ENCODE peak calls at places on chromosomes 3 and 15, in eight cellular contexts. One of them, this sample, is unnamed.

GRCh38 chr3:30085486-30085885 is 520.9 kb upstream of the TGFBR2 start:
- DNase-seq in stimulated activated CD4-positive, alpha-beta T cell treated with anti-CD3 and anti-CD28 coated beads, Interleukin-2, amount 100 ng/mL, for 48 hours: no peak
- DNase-seq in G401: no peak
- DNase-seq in activated gamma-delta T cell treated with Interleukin-2 at 50 U/mL for 16 hours: no peak
- DNase-seq in NCI-H1105 treated with DMSO at 0.1 percent for 48 hours: no peak
- DNase-seq in activated CD4-positive, alpha-beta T cell treated with anti-CD3 and anti-CD28 coated beads, Interleukin-2, amount 50 U/mL, for 1 hour: no peak
- DNase-seq in NCI-H1436: no peak
- DNase-seq in fibroblast of lung: no peak
- DNase-seq in this sample: no peak

GRCh38 chr3:137420198-137420995 is 343.7 kb upstream of the SOX14 start:
- DNase-seq in stimulated activated CD4-positive, alpha-beta T cell treated with anti-CD3 and anti-CD28 coated beads, Interleukin-2, amount 100 ng/mL, for 48 hours: no peak
- DNase-seq in G401: no peak
- DNase-seq in NCI-H1436: no peak
- DNase-seq in activated CD4-positive, alpha-beta T cell treated with anti-CD3 and anti-CD28 coated beads, Interleukin-2, amount 50 U/mL, for 1 hour: no peak
- DNase-seq in NCI-H1105 treated with DMSO at 0.1 percent for 48 hours: no peak
- DNase-seq in fibroblast of lung: no peak
- DNase-seq in activated gamma-delta T cell treated with Interleukin-2 at 50 U/mL for 16 hours: no peak
- DNase-seq in this sample: no peak

GRCh38 chr15:78394981-78395619 is 42.9 kb upstream of the IREB2 start:
- DNase-seq in activated gamma-delta T cell treated with Interleukin-2 at 50 U/mL for 16 hours: no peak
- DNase-seq in activated CD4-positive, alpha-beta T cell treated with anti-CD3 and anti-CD28 coated beads, Interleukin-2, amount 50 U/mL, for 1 hour: no peak
- DNase-seq in stimulated activated CD4-positive, alpha-beta T cell treated with anti-CD3 and anti-CD28 coated beads, Interleukin-2, amount 100 ng/mL, for 48 hours: no peak
- DNase-seq in fibroblast of lung: no peak
- DNase-seq in NCI-H1436: no peak
- DNase-seq in NCI-H1105 treated with DMSO at 0.1 percent for 48 hours: no peak
- DNase-seq in G401: no peak
- DNase-seq in this sample: no peak

GRCh38 chr15:39774688-39775267 is 7.9 kb downstream of the FSIP1 start:
- DNase-seq in activated CD4-positive, alpha-beta T cell treated with anti-CD3 and anti-CD28 coated beads, Interleukin-2, amount 50 U/mL, for 1 hour: peak
- DNase-seq in NCI-H1436: no peak
- DNase-seq in NCI-H1105 treated with DMSO at 0.1 percent for 48 hours: no peak
- DNase-seq in activated gamma-delta T cell treated with Interleukin-2 at 50 U/mL for 16 hours: peak
- DNase-seq in fibroblast of lung: no peak
- DNase-seq in G401: no peak
- DNase-seq in stimulated activated CD4-positive, alpha-beta T cell treated with anti-CD3 and anti-CD28 coated beads, Interleukin-2, amount 100 ng/mL, for 48 hours: no peak
- DNase-seq in this sample: no peak

GRCh38 chr3:148955544-148956346 is 35.6 kb upstream of the GYG1 start:
- DNase-seq in activated gamma-delta T cell treated with Interleukin-2 at 50 U/mL for 16 hours: no peak
- DNase-seq in G401: peak
- DNase-seq in fibroblast of lung: peak
- DNase-seq in activated CD4-positive, alpha-beta T cell treated with anti-CD3 and anti-CD28 coated beads, Interleukin-2, amount 50 U/mL, for 1 hour: peak
- DNase-seq in NCI-H1436: peak
- DNase-seq in stimulated activated CD4-positive, alpha-beta T cell treated with anti-CD3 and anti-CD28 coated beads, Interleukin-2, amount 100 ng/mL, for 48 hours: no peak
- DNase-seq in NCI-H1105 treated with DMSO at 0.1 percent for 48 hours: peak
- DNase-seq in this sample: peak

GRCh38 chr3:96466441-96466840 is 348.0 kb upstream of the EPHA6 start:
- DNase-seq in G401: no peak
- DNase-seq in NCI-H1105 treated with DMSO at 0.1 percent for 48 hours: no peak
- DNase-seq in fibroblast of lung: no peak
- DNase-seq in activated gamma-delta T cell treated with Interleukin-2 at 50 U/mL for 16 hours: no peak
- DNase-seq in stimulated activated CD4-positive, alpha-beta T cell treated with anti-CD3 and anti-CD28 coated beads, Interleukin-2, amount 100 ng/mL, for 48 hours: no peak
- DNase-seq in activated CD4-positive, alpha-beta T cell treated with anti-CD3 and anti-CD28 coated beads, Interleukin-2, amount 50 U/mL, for 1 hour: no peak
- DNase-seq in NCI-H1436: no peak
- DNase-seq in this sample: no peak

GRCh38 chr3:31196881-31197364 is 302.5 kb upstream of the GADL1 start:
- DNase-seq in NCI-H1105 treated with DMSO at 0.1 percent for 48 hours: no peak
- DNase-seq in NCI-H1436: no peak
- DNase-seq in G401: peak
- DNase-seq in activated gamma-delta T cell treated with Interleukin-2 at 50 U/mL for 16 hours: no peak
- DNase-seq in activated CD4-positive, alpha-beta T cell treated with anti-CD3 and anti-CD28 coated beads, Interleukin-2, amount 50 U/mL, for 1 hour: no peak
- DNase-seq in fibroblast of lung: peak
- DNase-seq in stimulated activated CD4-positive, alpha-beta T cell treated with anti-CD3 and anti-CD28 coated beads, Interleukin-2, amount 100 ng/mL, for 48 hours: no peak
- DNase-seq in this sample: no peak

GRCh38 chr3:25457642-25458419 is 29.8 kb downstream of the RARB start:
- DNase-seq in NCI-H1105 treated with DMSO at 0.1 percent for 48 hours: no peak
- DNase-seq in G401: no peak
- DNase-seq in activated gamma-delta T cell treated with Interleukin-2 at 50 U/mL for 16 hours: no peak
- DNase-seq in NCI-H1436: no peak
- DNase-seq in stimulated activated CD4-positive, alpha-beta T cell treated with anti-CD3 and anti-CD28 coated beads, Interleukin-2, amount 100 ng/mL, for 48 hours: no peak
- DNase-seq in activated CD4-positive, alpha-beta T cell treated with anti-CD3 and anti-CD28 coated beads, Interleukin-2, amount 50 U/mL, for 1 hour: no peak
- DNase-seq in fibroblast of lung: peak
- DNase-seq in this sample: no peak

GRCh38 chr15:34986326-34987181 is 1.5 kb downstream of the ZNF770 start:
- DNase-seq in stimulated activated CD4-positive, alpha-beta T cell treated with anti-CD3 and anti-CD28 coated beads, Interleukin-2, amount 100 ng/mL, for 48 hours: no peak
- DNase-seq in NCI-H1436: no peak
- DNase-seq in activated CD4-positive, alpha-beta T cell treated with anti-CD3 and anti-CD28 coated beads, Interleukin-2, amount 50 U/mL, for 1 hour: no peak
- DNase-seq in fibroblast of lung: no peak
- DNase-seq in G401: no peak
- DNase-seq in activated gamma-delta T cell treated with Interleukin-2 at 50 U/mL for 16 hours: no peak
- DNase-seq in NCI-H1105 treated with DMSO at 0.1 percent for 48 hours: no peak
- DNase-seq in this sample: peak

GRCh38 chr3:55169608-55170010 is 241.8 kb upstream of the LRTM1 start:
- DNase-seq in stimulated activated CD4-positive, alpha-beta T cell treated with anti-CD3 and anti-CD28 coated beads, Interleukin-2, amount 100 ng/mL, for 48 hours: no peak
- DNase-seq in activated CD4-positive, alpha-beta T cell treated with anti-CD3 and anti-CD28 coated beads, Interleukin-2, amount 50 U/mL, for 1 hour: no peak
- DNase-seq in NCI-H1105 treated with DMSO at 0.1 percent for 48 hours: no peak
- DNase-seq in NCI-H1436: no peak
- DNase-seq in fibroblast of lung: peak
- DNase-seq in G401: no peak
- DNase-seq in activated gamma-delta T cell treated with Interleukin-2 at 50 U/mL for 16 hours: no peak
- DNase-seq in this sample: no peak

GRCh38 chr15:48996276-48996675 is 32.6 kb upstream of the SHC4 start:
- DNase-seq in activated gamma-delta T cell treated with Interleukin-2 at 50 U/mL for 16 hours: no peak
- DNase-seq in fibroblast of lung: peak
- DNase-seq in stimulated activated CD4-positive, alpha-beta T cell treated with anti-CD3 and anti-CD28 coated beads, Interleukin-2, amount 100 ng/mL, for 48 hours: no peak
- DNase-seq in activated CD4-positive, alpha-beta T cell treated with anti-CD3 and anti-CD28 coated beads, Interleukin-2, amount 50 U/mL, for 1 hour: no peak
- DNase-seq in NCI-H1105 treated with DMSO at 0.1 percent for 48 hours: no peak
- DNase-seq in NCI-H1436: no peak
- DNase-seq in G401: no peak
- DNase-seq in this sample: no peak

GRCh38 chr3:131390331-131390730 is 8.8 kb downstream of the NUDT16 start:
- DNase-seq in NCI-H1436: no peak
- DNase-seq in stimulated activated CD4-positive, alpha-beta T cell treated with anti-CD3 and anti-CD28 coated beads, Interleukin-2, amount 100 ng/mL, for 48 hours: no peak
- DNase-seq in fibroblast of lung: no peak
- DNase-seq in activated CD4-positive, alpha-beta T cell treated with anti-CD3 and anti-CD28 coated beads, Interleukin-2, amount 50 U/mL, for 1 hour: no peak
- DNase-seq in G401: no peak
- DNase-seq in NCI-H1105 treated with DMSO at 0.1 percent for 48 hours: no peak
- DNase-seq in activated gamma-delta T cell treated with Interleukin-2 at 50 U/mL for 16 hours: no peak
- DNase-seq in this sample: no peak

GRCh38 chr15:72492733-72493132 is 18.6 kb downstream of the ARIH1 start:
- DNase-seq in fibroblast of lung: no peak
- DNase-seq in activated CD4-positive, alpha-beta T cell treated with anti-CD3 and anti-CD28 coated beads, Interleukin-2, amount 50 U/mL, for 1 hour: no peak
- DNase-seq in G401: no peak
- DNase-seq in activated gamma-delta T cell treated with Interleukin-2 at 50 U/mL for 16 hours: no peak
- DNase-seq in NCI-H1105 treated with DMSO at 0.1 percent for 48 hours: no peak
- DNase-seq in stimulated activated CD4-positive, alpha-beta T cell treated with anti-CD3 and anti-CD28 coated beads, Interleukin-2, amount 100 ng/mL, for 48 hours: no peak
- DNase-seq in NCI-H1436: no peak
- DNase-seq in this sample: no peak

GRCh38 chr3:161977063-161977462 is 480.5 kb downstream of the OTOL1 start:
- DNase-seq in NCI-H1436: no peak
- DNase-seq in activated CD4-positive, alpha-beta T cell treated with anti-CD3 and anti-CD28 coated beads, Interleukin-2, amount 50 U/mL, for 1 hour: no peak
- DNase-seq in NCI-H1105 treated with DMSO at 0.1 percent for 48 hours: no peak
- DNase-seq in G401: no peak
- DNase-seq in fibroblast of lung: peak
- DNase-seq in stimulated activated CD4-positive, alpha-beta T cell treated with anti-CD3 and anti-CD28 coated beads, Interleukin-2, amount 100 ng/mL, for 48 hours: no peak
- DNase-seq in activated gamma-delta T cell treated with Interleukin-2 at 50 U/mL for 16 hours: no peak
- DNase-seq in this sample: no peak

GRCh38 chr3:12662593-12663310 is 1.2 kb downstream of the RAF1 start:
- DNase-seq in fibroblast of lung: peak
- DNase-seq in G401: peak
- DNase-seq in NCI-H1436: no peak
- DNase-seq in NCI-H1105 treated with DMSO at 0.1 percent for 48 hours: no peak
- DNase-seq in stimulated activated CD4-positive, alpha-beta T cell treated with anti-CD3 and anti-CD28 coated beads, Interleukin-2, amount 100 ng/mL, for 48 hours: peak
- DNase-seq in activated CD4-positive, alpha-beta T cell treated with anti-CD3 and anti-CD28 coated beads, Interleukin-2, amount 50 U/mL, for 1 hour: peak
- DNase-seq in activated gamma-delta T cell treated with Interleukin-2 at 50 U/mL for 16 hours: peak
- DNase-seq in this sample: peak

GRCh38 chr3:98763814-98764691 is 913 bp downstream of the ST3GAL6 start:
- DNase-seq in activated gamma-delta T cell treated with Interleukin-2 at 50 U/mL for 16 hours: no peak
- DNase-seq in stimulated activated CD4-positive, alpha-beta T cell treated with anti-CD3 and anti-CD28 coated beads, Interleukin-2, amount 100 ng/mL, for 48 hours: no peak
- DNase-seq in G401: no peak
- DNase-seq in activated CD4-positive, alpha-beta T cell treated with anti-CD3 and anti-CD28 coated beads, Interleukin-2, amount 50 U/mL, for 1 hour: no peak
- DNase-seq in NCI-H1436: no peak
- DNase-seq in NCI-H1105 treated with DMSO at 0.1 percent for 48 hours: no peak
- DNase-seq in fibroblast of lung: no peak
- DNase-seq in this sample: no peak

GRCh38 chr3:137012097-137012501 is 54.3 kb downstream of the IL20RB start:
- DNase-seq in activated gamma-delta T cell treated with Interleukin-2 at 50 U/mL for 16 hours: no peak
- DNase-seq in NCI-H1436: no peak
- DNase-seq in activated CD4-positive, alpha-beta T cell treated with anti-CD3 and anti-CD28 coated beads, Interleukin-2, amount 50 U/mL, for 1 hour: no peak
- DNase-seq in stimulated activated CD4-positive, alpha-beta T cell treated with anti-CD3 and anti-CD28 coated beads, Interleukin-2, amount 100 ng/mL, for 48 hours: no peak
- DNase-seq in G401: no peak
- DNase-seq in fibroblast of lung: peak
- DNase-seq in NCI-H1105 treated with DMSO at 0.1 percent for 48 hours: no peak
- DNase-seq in this sample: no peak

GRCh38 chr3:134350861-134351311 is 23.4 kb downstream of the AMOTL2 start:
- DNase-seq in fibroblast of lung: no peak
- DNase-seq in activated CD4-positive, alpha-beta T cell treated with anti-CD3 and anti-CD28 coated beads, Interleukin-2, amount 50 U/mL, for 1 hour: no peak
- DNase-seq in activated gamma-delta T cell treated with Interleukin-2 at 50 U/mL for 16 hours: no peak
- DNase-seq in NCI-H1436: no peak
- DNase-seq in stimulated activated CD4-positive, alpha-beta T cell treated with anti-CD3 and anti-CD28 coated beads, Interleukin-2, amount 100 ng/mL, for 48 hours: no peak
- DNase-seq in NCI-H1105 treated with DMSO at 0.1 percent for 48 hours: no peak
- DNase-seq in G401: peak
- DNase-seq in this sample: no peak

GRCh38 chr3:5194801-5195509 is 7.4 kb downstream of the EDEM1 start:
- DNase-seq in activated CD4-positive, alpha-beta T cell treated with anti-CD3 and anti-CD28 coated beads, Interleukin-2, amount 50 U/mL, for 1 hour: no peak
- DNase-seq in NCI-H1436: no peak
- DNase-seq in activated gamma-delta T cell treated with Interleukin-2 at 50 U/mL for 16 hours: peak
- DNase-seq in stimulated activated CD4-positive, alpha-beta T cell treated with anti-CD3 and anti-CD28 coated beads, Interleukin-2, amount 100 ng/mL, for 48 hours: no peak
- DNase-seq in G401: no peak
- DNase-seq in fibroblast of lung: peak
- DNase-seq in NCI-H1105 treated with DMSO at 0.1 percent for 48 hours: no peak
- DNase-seq in this sample: peak

GRCh38 chr15:78749831-78750230 is 61.4 kb downstream of the ADAMTS7 start:
- DNase-seq in NCI-H1105 treated with DMSO at 0.1 percent for 48 hours: no peak
- DNase-seq in activated CD4-positive, alpha-beta T cell treated with anti-CD3 and anti-CD28 coated beads, Interleukin-2, amount 50 U/mL, for 1 hour: no peak
- DNase-seq in NCI-H1436: no peak
- DNase-seq in activated gamma-delta T cell treated with Interleukin-2 at 50 U/mL for 16 hours: no peak
- DNase-seq in fibroblast of lung: no peak
- DNase-seq in stimulated activated CD4-positive, alpha-beta T cell treated with anti-CD3 and anti-CD28 coated beads, Interleukin-2, amount 100 ng/mL, for 48 hours: no peak
- DNase-seq in G401: no peak
- DNase-seq in this sample: no peak

GRCh38 chr3:94066829-94067470 is 4.1 kb downstream of the NSUN3 start:
- DNase-seq in activated CD4-positive, alpha-beta T cell treated with anti-CD3 and anti-CD28 coated beads, Interleukin-2, amount 50 U/mL, for 1 hour: no peak
- DNase-seq in G401: no peak
- DNase-seq in stimulated activated CD4-positive, alpha-beta T cell treated with anti-CD3 and anti-CD28 coated beads, Interleukin-2, amount 100 ng/mL, for 48 hours: no peak
- DNase-seq in NCI-H1105 treated with DMSO at 0.1 percent for 48 hours: no peak
- DNase-seq in fibroblast of lung: no peak
- DNase-seq in activated gamma-delta T cell treated with Interleukin-2 at 50 U/mL for 16 hours: no peak
- DNase-seq in NCI-H1436: no peak
- DNase-seq in this sample: no peak

GRCh38 chr3:80445053-80445452 is 677.3 kb upstream of the ROBO1 start:
- DNase-seq in stimulated activated CD4-positive, alpha-beta T cell treated with anti-CD3 and anti-CD28 coated beads, Interleukin-2, amount 100 ng/mL, for 48 hours: no peak
- DNase-seq in fibroblast of lung: no peak
- DNase-seq in activated gamma-delta T cell treated with Interleukin-2 at 50 U/mL for 16 hours: no peak
- DNase-seq in NCI-H1105 treated with DMSO at 0.1 percent for 48 hours: no peak
- DNase-seq in activated CD4-positive, alpha-beta T cell treated with anti-CD3 and anti-CD28 coated beads, Interleukin-2, amount 50 U/mL, for 1 hour: no peak
- DNase-seq in NCI-H1436: no peak
- DNase-seq in G401: no peak
- DNase-seq in this sample: no peak

GRCh38 chr3:130423064-130423463 is 77.6 kb downstream of the COL6A5 start:
- DNase-seq in activated gamma-delta T cell treated with Interleukin-2 at 50 U/mL for 16 hours: no peak
- DNase-seq in NCI-H1105 treated with DMSO at 0.1 percent for 48 hours: no peak
- DNase-seq in activated CD4-positive, alpha-beta T cell treated with anti-CD3 and anti-CD28 coated beads, Interleukin-2, amount 50 U/mL, for 1 hour: no peak
- DNase-seq in NCI-H1436: no peak
- DNase-seq in stimulated activated CD4-positive, alpha-beta T cell treated with anti-CD3 and anti-CD28 coated beads, Interleukin-2, amount 100 ng/mL, for 48 hours: no peak
- DNase-seq in fibroblast of lung: no peak
- DNase-seq in G401: no peak
- DNase-seq in this sample: no peak

GRCh38 chr3:190585771-190586630 is 72.1 kb downstream of the IL1RAP start:
- DNase-seq in activated gamma-delta T cell treated with Interleukin-2 at 50 U/mL for 16 hours: no peak
- DNase-seq in G401: no peak
- DNase-seq in activated CD4-positive, alpha-beta T cell treated with anti-CD3 and anti-CD28 coated beads, Interleukin-2, amount 50 U/mL, for 1 hour: peak
- DNase-seq in NCI-H1436: peak
- DNase-seq in NCI-H1105 treated with DMSO at 0.1 percent for 48 hours: no peak
- DNase-seq in stimulated activated CD4-positive, alpha-beta T cell treated with anti-CD3 and anti-CD28 coated beads, Interleukin-2, amount 100 ng/mL, for 48 hours: peak
- DNase-seq in fibroblast of lung: peak
- DNase-seq in this sample: no peak

GRCh38 chr3:31142139-31142538 is 247.7 kb upstream of the GADL1 start:
- DNase-seq in activated gamma-delta T cell treated with Interleukin-2 at 50 U/mL for 16 hours: no peak
- DNase-seq in stimulated activated CD4-positive, alpha-beta T cell treated with anti-CD3 and anti-CD28 coated beads, Interleukin-2, amount 100 ng/mL, for 48 hours: no peak
- DNase-seq in NCI-H1436: no peak
- DNase-seq in NCI-H1105 treated with DMSO at 0.1 percent for 48 hours: no peak
- DNase-seq in activated CD4-positive, alpha-beta T cell treated with anti-CD3 and anti-CD28 coated beads, Interleukin-2, amount 50 U/mL, for 1 hour: no peak
- DNase-seq in fibroblast of lung: no peak
- DNase-seq in G401: no peak
- DNase-seq in this sample: no peak

GRCh38 chr3:65044401-65044800 is 356.6 kb upstream of the ADAMTS9 start:
- DNase-seq in stimulated activated CD4-positive, alpha-beta T cell treated with anti-CD3 and anti-CD28 coated beads, Interleukin-2, amount 100 ng/mL, for 48 hours: no peak
- DNase-seq in G401: no peak
- DNase-seq in NCI-H1436: no peak
- DNase-seq in activated gamma-delta T cell treated with Interleukin-2 at 50 U/mL for 16 hours: no peak
- DNase-seq in activated CD4-positive, alpha-beta T cell treated with anti-CD3 and anti-CD28 coated beads, Interleukin-2, amount 50 U/mL, for 1 hour: no peak
- DNase-seq in fibroblast of lung: no peak
- DNase-seq in NCI-H1105 treated with DMSO at 0.1 percent for 48 hours: no peak
- DNase-seq in this sample: no peak

GRCh38 chr3:42654331-42655201 is 1.1 kb downstream of the ZBTB47 start:
- DNase-seq in NCI-H1105 treated with DMSO at 0.1 percent for 48 hours: peak
- DNase-seq in G401: peak
- DNase-seq in stimulated activated CD4-positive, alpha-beta T cell treated with anti-CD3 and anti-CD28 coated beads, Interleukin-2, amount 100 ng/mL, for 48 hours: no peak
- DNase-seq in activated CD4-positive, alpha-beta T cell treated with anti-CD3 and anti-CD28 coated beads, Interleukin-2, amount 50 U/mL, for 1 hour: no peak
- DNase-seq in activated gamma-delta T cell treated with Interleukin-2 at 50 U/mL for 16 hours: no peak
- DNase-seq in fibroblast of lung: peak
- DNase-seq in NCI-H1436: no peak
- DNase-seq in this sample: peak

GRCh38 chr3:31533169-31533870 is 595 bp downstream of the STT3B start:
- DNase-seq in NCI-H1105 treated with DMSO at 0.1 percent for 48 hours: peak
- DNase-seq in NCI-H1436: no peak
- DNase-seq in activated gamma-delta T cell treated with Interleukin-2 at 50 U/mL for 16 hours: peak
- DNase-seq in activated CD4-positive, alpha-beta T cell treated with anti-CD3 and anti-CD28 coated beads, Interleukin-2, amount 50 U/mL, for 1 hour: peak
- DNase-seq in stimulated activated CD4-positive, alpha-beta T cell treated with anti-CD3 and anti-CD28 coated beads, Interleukin-2, amount 100 ng/mL, for 48 hours: peak
- DNase-seq in fibroblast of lung: peak
- DNase-seq in G401: peak
- DNase-seq in this sample: no peak

GRCh38 chr3:67937498-67938118 is 283.2 kb upstream of the SUCLG2 start:
- DNase-seq in NCI-H1105 treated with DMSO at 0.1 percent for 48 hours: no peak
- DNase-seq in NCI-H1436: no peak
- DNase-seq in activated gamma-delta T cell treated with Interleukin-2 at 50 U/mL for 16 hours: no peak
- DNase-seq in G401: no peak
- DNase-seq in stimulated activated CD4-positive, alpha-beta T cell treated with anti-CD3 and anti-CD28 coated beads, Interleukin-2, amount 100 ng/mL, for 48 hours: no peak
- DNase-seq in activated CD4-positive, alpha-beta T cell treated with anti-CD3 and anti-CD28 coated beads, Interleukin-2, amount 50 U/mL, for 1 hour: no peak
- DNase-seq in fibroblast of lung: peak
- DNase-seq in this sample: no peak

GRCh38 chr3:112811150-112811884 is 35.3 kb downstream of the CD200R1L start:
- DNase-seq in activated gamma-delta T cell treated with Interleukin-2 at 50 U/mL for 16 hours: no peak
- DNase-seq in activated CD4-positive, alpha-beta T cell treated with anti-CD3 and anti-CD28 coated beads, Interleukin-2, amount 50 U/mL, for 1 hour: no peak
- DNase-seq in G401: no peak
- DNase-seq in fibroblast of lung: peak
- DNase-seq in stimulated activated CD4-positive, alpha-beta T cell treated with anti-CD3 and anti-CD28 coated beads, Interleukin-2, amount 100 ng/mL, for 48 hours: no peak
- DNase-seq in NCI-H1105 treated with DMSO at 0.1 percent for 48 hours: no peak
- DNase-seq in NCI-H1436: no peak
- DNase-seq in this sample: peak

GRCh38 chr3:5195605-5196004 is 8.1 kb downstream of the EDEM1 start:
- DNase-seq in G401: no peak
- DNase-seq in NCI-H1436: no peak
- DNase-seq in activated gamma-delta T cell treated with Interleukin-2 at 50 U/mL for 16 hours: peak
- DNase-seq in fibroblast of lung: peak
- DNase-seq in activated CD4-positive, alpha-beta T cell treated with anti-CD3 and anti-CD28 coated beads, Interleukin-2, amount 50 U/mL, for 1 hour: no peak
- DNase-seq in stimulated activated CD4-positive, alpha-beta T cell treated with anti-CD3 and anti-CD28 coated beads, Interleukin-2, amount 100 ng/mL, for 48 hours: no peak
- DNase-seq in NCI-H1105 treated with DMSO at 0.1 percent for 48 hours: no peak
- DNase-seq in this sample: peak

GRCh38 chr3:104245981-104246380 is 1120.7 kb upstream of the ALCAM start:
- DNase-seq in NCI-H1436: no peak
- DNase-seq in G401: no peak
- DNase-seq in stimulated activated CD4-positive, alpha-beta T cell treated with anti-CD3 and anti-CD28 coated beads, Interleukin-2, amount 100 ng/mL, for 48 hours: no peak
- DNase-seq in activated gamma-delta T cell treated with Interleukin-2 at 50 U/mL for 16 hours: no peak
- DNase-seq in NCI-H1105 treated with DMSO at 0.1 percent for 48 hours: no peak
- DNase-seq in fibroblast of lung: no peak
- DNase-seq in activated CD4-positive, alpha-beta T cell treated with anti-CD3 and anti-CD28 coated beads, Interleukin-2, amount 50 U/mL, for 1 hour: no peak
- DNase-seq in this sample: no peak

GRCh38 chr3:168248383-168249047 is 152.8 kb upstream of the GOLIM4 start:
- DNase-seq in activated CD4-positive, alpha-beta T cell treated with anti-CD3 and anti-CD28 coated beads, Interleukin-2, amount 50 U/mL, for 1 hour: no peak
- DNase-seq in NCI-H1105 treated with DMSO at 0.1 percent for 48 hours: peak
- DNase-seq in fibroblast of lung: peak
- DNase-seq in G401: no peak
- DNase-seq in NCI-H1436: no peak
- DNase-seq in stimulated activated CD4-positive, alpha-beta T cell treated with anti-CD3 and anti-CD28 coated beads, Interleukin-2, amount 100 ng/mL, for 48 hours: no peak
- DNase-seq in activated gamma-delta T cell treated with Interleukin-2 at 50 U/mL for 16 hours: no peak
- DNase-seq in this sample: peak

GRCh38 chr3:78765671-78766485 is 1001.9 kb downstream of the ROBO1 start:
- DNase-seq in stimulated activated CD4-positive, alpha-beta T cell treated with anti-CD3 and anti-CD28 coated beads, Interleukin-2, amount 100 ng/mL, for 48 hours: no peak
- DNase-seq in activated gamma-delta T cell treated with Interleukin-2 at 50 U/mL for 16 hours: no peak
- DNase-seq in activated CD4-positive, alpha-beta T cell treated with anti-CD3 and anti-CD28 coated beads, Interleukin-2, amount 50 U/mL, for 1 hour: no peak
- DNase-seq in fibroblast of lung: no peak
- DNase-seq in NCI-H1436: no peak
- DNase-seq in G401: peak
- DNase-seq in NCI-H1105 treated with DMSO at 0.1 percent for 48 hours: peak
- DNase-seq in this sample: peak

This sample was measured in pons.